ENCODE peak calls at places on chromosomes 2 and 18, in seven cellular contexts. C, Q, D, M, O, J and G are unnamed samples. For H3K4me1, the result is how much of the 10 kb centered on the place peaks cover.

GRCh38 chr2:62287895-62288589 is 92.1 kb downstream of the B3GNT2 start:
- DNase-seq in J (peak), D (peak), O (peak), M (peak), Q (peak), C (peak), G (peak)

GRCh38 chr2:103809946-103810345 is 1044.0 kb upstream of the POU3F3 start:
- DNase-seq in D (no peak), M (no peak), J (no peak), Q (no peak), O (no peak), C (no peak), G (no peak)

GRCh38 chr18:79590191-79591039 is 89.2 kb upstream of the CTDP1 start:
- DNase-seq in J (no peak), D (peak), O (no peak), M (no peak), C (no peak), Q (no peak), G (no peak)

GRCh38 chr2:95342556-95343320 is 45.6 kb downstream of the KCNIP3 start:
- DNase-seq in M (no peak), J (no peak), C (no peak), D (peak), Q (no peak), O (no peak), G (no peak)

GRCh38 chr2:95058466-95058988 is 33.0 kb downstream of the MAL start:
- DNase-seq in M (no peak), Q (no peak), C (no peak), O (no peak), D (no peak), J (no peak), G (peak)

GRCh38 chr18:55337908-55338521 is 250.0 kb downstream of the TCF4 start:
- DNase-seq in J (peak), M (no peak), D (no peak), O (no peak), C (no peak), Q (peak), G (no peak)

GRCh38 chr2:164073053-164073757 is 337.4 kb upstream of the FIGN start:
- DNase-seq in D (no peak), O (no peak), M (no peak), Q (no peak), J (no peak), C (no peak), G (peak)

GRCh38 chr2:118249531-118249930 is 161.3 kb downstream of the INSIG2 start:
- DNase-seq in Q (no peak), D (no peak), O (no peak), M (no peak), C (no peak), J (no peak), G (no peak)

GRCh38 chr2:108591163-108591562 is 56.9 kb downstream of the LIMS1 start:
- DNase-seq in M (no peak), C (no peak), J (no peak), D (no peak), Q (no peak), O (no peak), G (no peak)

GRCh38 chr2:121038031-121038430 is 247.0 kb downstream of the TFCP2L1 start:
- DNase-seq in Q (no peak), O (no peak), M (no peak), J (no peak), D (no peak), C (no peak), G (no peak)

GRCh38 chr2:207008105-207008990 is 69.0 kb downstream of the CPO start:
- DNase-seq in C (no peak), M (no peak), O (no peak), Q (no peak), J (no peak), D (no peak), G (no peak)

GRCh38 chr2:7010376-7010775 is 93.2 kb downstream of the RNF144A start:
- DNase-seq in J (no peak), D (no peak), C (no peak), M (no peak), O (no peak), Q (peak), G (no peak)

GRCh38 chr2:56671973-56672569 is 488.3 kb downstream of the CCDC85A start:
- DNase-seq in J (no peak), D (peak), M (no peak), C (no peak), Q (no peak), O (no peak), G (no peak)

GRCh38 chr2:216083464-216084279 is 2.0 kb downstream of the TMEM169 start:
- DNase-seq in J (no peak), M (no peak), D (no peak), C (no peak), O (no peak), Q (no peak), G (no peak)

GRCh38 chr2:65299246-65299645 is 71.6 kb downstream of the ACTR2 start:
- DNase-seq in Q (no peak), M (no peak), J (no peak), D (no peak), O (no peak), C (no peak), G (no peak)

GRCh38 chr2:229920011-229920781 is 1.6 kb downstream of the TRIP12 start:
- DNase-seq in Q (no peak), M (peak), J (no peak), O (peak), C (no peak), D (no peak), G (peak)

GRCh38 chr2:7030810-7031209 is 113.6 kb downstream of the RNF144A start:
- DNase-seq in J (no peak), C (no peak), Q (no peak), O (no peak), D (no peak), M (no peak), G (no peak)

GRCh38 chr2:74181739-74182138 is 3.1 kb upstream of the MOB1A start:
- DNase-seq in M (no peak), J (no peak), D (no peak), C (no peak), Q (peak), O (peak), G (no peak)

GRCh38 chr18:54392621-54393023 is 34.9 kb downstream of the C18orf54 start:
- DNase-seq in Q (no peak), M (no peak), C (no peak), O (no peak), D (no peak), J (no peak), G (no peak)

GRCh38 chr2:19860022-19860421 is 41.8 kb downstream of the TTC32 start:
- DNase-seq in O (no peak), M (no peak), Q (peak), C (peak), J (peak), D (no peak), G (no peak)

GRCh38 chr18:48105317-48105716 is 174.9 kb upstream of the SMAD2 start:
- DNase-seq in Q (no peak), O (no peak), D (no peak), M (no peak), J (no peak), C (no peak), G (no peak)

GRCh38 chr2:197846120-197846519 is 41.7 kb downstream of the PLCL1 start:
- DNase-seq in D (no peak), M (no peak), J (no peak), O (no peak), C (no peak), Q (no peak), G (no peak)

GRCh38 chr2:55010149-55010591 is 40.1 kb downstream of the RTN4 start:
- DNase-seq in M (peak), D (no peak), Q (peak), O (peak), C (no peak), J (peak), G (peak)

GRCh38 chr2:61493523-61493942 is 22.6 kb upstream of the USP34 start:
- DNase-seq in D (no peak), O (no peak), C (no peak), J (no peak), M (no peak), Q (no peak), G (no peak)

GRCh38 chr18:55324166-55324565 is 263.8 kb downstream of the TCF4 start:
- DNase-seq in C (no peak), M (no peak), J (no peak), O (no peak), D (no peak), Q (no peak), G (no peak)

GRCh38 chr18:79809482-79810192 is 11.9 kb downstream of the KCNG2 start:
- DNase-seq in J (no peak), M (no peak), D (no peak), C (no peak), O (no peak), Q (no peak), G (no peak)

GRCh38 chr2:237870126-237870525 is 10.7 kb downstream of the RAMP1 start:
- DNase-seq in O (no peak), C (no peak), Q (no peak), M (no peak), J (no peak), D (no peak), G (no peak)

GRCh38 chr2:64982932-64983331 is 6.3 kb upstream of the SLC1A4 start:
- DNase-seq in C (no peak), D (no peak), Q (no peak), O (no peak), J (no peak), M (no peak), G (no peak)

GRCh38 chr2:185337033-185337432 is 401.6 kb upstream of the FSIP2 start:
- DNase-seq in O (no peak), J (no peak), M (no peak), C (no peak), D (no peak), Q (no peak), G (no peak)

GRCh38 chr2:68125821-68126220 is 31.9 kb upstream of the PNO1 start:
- DNase-seq in C (no peak), O (no peak), M (no peak), Q (no peak), J (no peak), D (no peak), G (no peak)

GRCh38 chr2:240811346-240812300 is 8.4 kb downstream of the KIF1A start:
- DNase-seq in Q (no peak), O (peak), C (no peak), M (no peak), D (no peak), J (no peak), G (no peak)

GRCh38 chr2:177998006-177998405 is 74.6 kb downstream of the PDE11A start:
- DNase-seq in M (no peak), J (no peak), C (no peak), Q (no peak), O (no peak), D (no peak), G (no peak)

GRCh38 chr2:39512941-39513340 is 75.9 kb upstream of the MAP4K3 start:
- DNase-seq in O (no peak), J (no peak), Q (no peak), D (no peak), C (no peak), M (no peak), G (no peak)

GRCh38 chr2:39511219-39511785 is 74.2 kb upstream of the MAP4K3 start:
- DNase-seq in J (no peak), Q (peak), C (no peak), D (no peak), O (no peak), M (no peak), G (peak)

GRCh38 chr2:39513641-39514094 is 76.6 kb upstream of the MAP4K3 start:
- DNase-seq in J (peak), C (peak), O (peak), Q (peak), D (peak), M (no peak), G (peak)

GRCh38 chr2:39511786-39512433 is 74.8 kb upstream of the MAP4K3 start:
- DNase-seq in Q (no peak), M (no peak), J (no peak), O (peak), C (no peak), D (no peak), G (no peak)

DNA sequence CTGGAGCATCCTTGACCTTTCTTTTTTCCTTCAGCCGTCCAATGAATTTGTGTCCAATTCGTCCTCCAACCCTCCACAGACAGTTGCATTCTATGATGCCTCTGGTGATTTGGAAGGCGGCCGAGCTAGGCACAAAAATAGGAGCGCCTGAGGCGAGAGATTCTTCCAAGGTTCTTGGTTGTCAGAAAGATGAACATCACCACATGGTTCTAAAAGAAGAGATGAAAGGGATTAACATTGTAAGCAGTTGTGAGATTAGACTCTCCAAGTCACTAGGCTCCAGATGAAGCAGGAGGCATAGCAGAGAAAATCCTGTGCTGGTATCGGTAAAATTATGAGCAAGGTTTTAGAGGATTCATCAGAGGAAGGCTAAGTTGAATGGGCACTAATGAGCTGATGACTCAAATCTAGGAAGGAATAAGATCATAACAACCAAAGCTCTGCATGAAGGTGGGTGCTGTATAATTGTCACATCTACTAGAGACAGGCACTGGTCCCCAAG is 75.4 kb upstream of the MAP4K3 start:
- DNase-seq in M (no peak), C (no peak), J (peak), O (peak), D (no peak), Q (no peak), G (no peak)
- H3K4me1 ChIP-seq in M (under half), C (under half), J (under half), O (under half), D (under half), Q (half or more), G (half or more)

DNA sequence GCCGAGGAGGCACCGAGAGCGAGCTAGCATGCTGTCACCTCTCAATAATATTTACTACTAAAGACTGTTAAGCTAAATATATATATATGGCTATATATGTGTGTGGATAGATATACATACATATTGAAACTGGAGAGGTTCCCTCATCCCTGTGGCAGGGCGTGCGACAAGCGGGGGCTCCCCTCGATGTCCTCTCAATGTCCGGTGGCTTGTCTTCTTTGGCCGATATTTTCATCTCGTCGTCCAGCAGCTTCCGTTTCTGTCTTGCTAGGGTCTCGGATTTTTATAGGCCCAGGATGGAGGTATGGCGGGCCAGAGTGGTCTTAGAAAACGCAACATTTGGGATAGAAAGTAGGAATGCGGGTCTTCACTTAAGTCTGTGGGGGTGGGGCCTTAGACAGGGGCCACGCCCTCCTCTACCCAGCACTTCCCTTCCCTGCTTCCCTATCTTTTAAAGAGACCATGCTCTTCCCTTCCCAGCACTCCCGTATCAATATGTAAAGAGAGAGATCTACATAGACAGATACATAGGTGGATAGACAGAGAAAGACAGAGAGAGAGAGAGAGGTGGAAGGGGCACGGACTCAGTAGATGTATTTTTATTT is 866.8 kb downstream of the DSC3 start:
- DNase-seq in M (no peak), C (no peak), D (no peak), J (no peak), Q (no peak), O (no peak), G (no peak)
- H3K4me3 ChIP-seq in M (no peak), C (no peak), D (no peak), J (no peak), Q (no peak), O (no peak), G (no peak)

DNA sequence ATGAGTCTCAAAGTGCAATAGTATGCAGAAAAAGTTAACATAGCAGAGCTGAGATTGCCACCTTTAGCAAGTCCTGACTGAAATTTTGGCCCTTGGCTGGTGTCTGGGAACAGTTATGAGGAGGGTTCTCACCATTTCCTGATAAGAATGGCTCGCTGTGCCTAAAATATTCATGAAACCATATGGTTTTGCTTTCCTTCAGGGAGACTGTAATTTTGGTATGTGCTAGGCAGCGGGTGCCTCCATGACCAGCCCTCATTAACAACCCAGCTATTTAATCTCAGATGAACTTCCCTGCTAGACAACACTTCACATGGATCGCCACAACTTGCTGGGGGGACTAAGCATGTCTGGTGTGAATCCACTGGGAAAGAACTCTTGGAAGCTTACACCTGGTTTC is 72.4 kb upstream of the ERBB4 start:
- DNase-seq in C (no peak), O (no peak), J (no peak), D (no peak), Q (no peak), M (no peak), G (no peak)
- H3K27ac ChIP-seq in C (no peak), O (no peak), J (no peak), D (no peak), Q (no peak), M (no peak), G (no peak)

DNA sequence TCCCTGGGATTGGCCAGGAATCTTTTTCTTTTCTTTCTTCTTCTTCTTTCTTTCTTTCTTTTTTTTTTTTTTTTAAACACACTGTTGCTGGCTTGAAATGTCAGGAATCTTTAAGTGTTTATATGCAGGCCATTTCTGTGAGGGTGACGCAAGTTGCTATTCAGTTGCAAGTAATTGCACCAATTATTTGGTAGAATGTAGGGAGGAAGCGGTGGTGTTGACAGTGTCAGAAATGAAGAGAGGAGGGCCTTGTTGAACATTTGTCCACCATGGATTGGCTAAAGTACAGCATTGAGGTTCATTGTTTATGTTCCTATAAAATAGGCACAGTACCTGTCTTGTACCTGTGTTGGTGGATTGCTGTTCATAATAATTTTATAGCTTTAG is 6.5 kb downstream of the RPIA start:
- DNase-seq in M (no peak), O (no peak), C (no peak), J (no peak), D (no peak), Q (no peak), G (no peak)
- H3K4me1 ChIP-seq in M (under half), O (under half), C (under half), J (under half), D (under half), Q (under half), G (under half)

DNA sequence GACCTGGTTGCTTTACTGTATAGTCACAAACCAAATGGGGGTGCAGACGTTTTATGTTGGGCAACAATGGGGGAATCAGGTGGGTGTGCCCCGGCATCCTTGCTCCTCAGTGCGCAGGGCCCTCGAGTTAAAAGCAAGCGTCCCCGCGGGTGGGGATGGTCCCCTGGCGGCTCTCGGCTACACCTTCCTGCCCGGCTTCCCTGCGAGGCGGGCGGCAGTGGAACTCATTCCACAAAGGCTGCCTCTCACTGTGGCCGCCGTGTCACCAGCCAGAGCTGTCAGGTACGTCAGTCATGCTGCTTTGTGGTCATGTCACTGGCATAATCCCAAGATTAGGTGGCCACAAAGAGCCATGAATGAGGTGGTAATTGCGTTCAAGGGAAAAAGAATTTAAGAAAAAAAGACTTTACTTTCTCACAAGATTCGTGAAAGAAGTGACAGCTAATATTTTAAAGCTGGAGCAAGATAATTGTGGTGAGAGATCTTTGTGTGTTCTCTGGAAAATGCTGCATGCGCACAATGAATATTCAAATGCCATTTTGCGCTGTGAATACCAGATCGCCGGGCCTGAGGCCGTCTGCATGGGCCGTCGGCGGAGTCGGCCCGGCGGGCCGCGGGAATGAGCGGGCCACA is 82.4 kb upstream of the LDLRAD4 start:
- DNase-seq in J (no peak), D (no peak), M (peak), Q (no peak), O (peak), C (no peak), G (no peak)
- H3K4me3 ChIP-seq in J (peak), D (peak), M (peak), Q (peak), O (peak), C (peak), G (peak)